ENCODE peak calls at places on chromosomes 1 and 21, in six cellular contexts. B is SK-N-SH, U is GM12878, H is HepG2, F is HCT116, S is H1. Q is an unnamed sample.

GRCh38 chr21:45138199-45139002 is 64.0 kb downstream of the ADARB1 start:
- DNase-seq in B (peak), F (peak), U (no peak), H (peak), S (peak), Q (peak)

GRCh38 chr1:109769335-109770078 is 5.8 kb upstream of the EPS8L3 start:
- DNase-seq in S (no peak), F (no peak), H (no peak), U (no peak), B (no peak), Q (no peak)

GRCh38 chr1:50620680-50621329 is 197.6 kb upstream of the DMRTA2 start:
- DNase-seq in B (no peak), U (no peak), F (peak), H (peak), S (peak), Q (peak)

GRCh38 chr1:228490120-228491078 is 3.2 kb downstream of the RNF187 start:
- DNase-seq in H (no peak), F (peak), U (no peak), B (no peak), S (no peak), Q (no peak)

GRCh38 chr1:36108314-36108713 is 16.7 kb downstream of the COL8A2 start:
- DNase-seq in H (no peak), S (no peak), F (no peak), B (no peak), U (no peak), Q (no peak)

GRCh38 chr1:103373991-103374390 is 151.5 kb upstream of the RNPC3 start:
- DNase-seq in U (no peak), H (no peak), S (no peak), F (no peak), B (no peak), Q (no peak)

GRCh38 chr1:35788139-35788538 is 18.4 kb upstream of the CLSPN start:
- DNase-seq in B (no peak), H (no peak), F (no peak), U (no peak), S (no peak), Q (no peak)

GRCh38 chr1:234281826-234282489 is 91.3 kb upstream of the COA6 start:
- DNase-seq in B (peak), F (no peak), H (no peak), S (no peak), U (no peak), Q (no peak)

GRCh38 chr1:33130297-33130696 is 49.3 kb downstream of the AZIN2 start:
- DNase-seq in U (no peak), S (no peak), B (no peak), H (no peak), F (no peak), Q (no peak)

GRCh38 chr1:10705953-10706352 is 90.5 kb downstream of the CASZ1 start:
- DNase-seq in U (no peak), S (no peak), H (no peak), B (no peak), F (no peak), Q (no peak)

GRCh38 chr1:40153073-40153770 is 8.0 kb upstream of the RLF start:
- DNase-seq in S (no peak), F (peak), B (peak), H (peak), U (peak), Q (peak)

GRCh38 chr1:230303822-230304221 is 122.3 kb downstream of the PGBD5 start:
- DNase-seq in F (no peak), B (no peak), S (no peak), H (no peak), U (no peak), Q (no peak)

GRCh38 chr1:107058245-107059032 is 2.0 kb downstream of the PRMT6 start:
- DNase-seq in H (no peak), S (no peak), F (no peak), U (no peak), B (no peak), Q (peak)

GRCh38 chr1:203969846-203970245 is 103.1 kb upstream of the SOX13 start:
- DNase-seq in F (no peak), H (no peak), S (no peak), U (no peak), B (no peak), Q (no peak)

GRCh38 chr1:185656663-185657062 is 77.5 kb upstream of the HMCN1 start:
- DNase-seq in H (peak), F (no peak), U (no peak), S (no peak), B (no peak), Q (no peak)

GRCh38 chr21:39367783-39368182 is 18.9 kb upstream of the HMGN1 start:
- DNase-seq in F (no peak), B (no peak), U (no peak), H (no peak), S (no peak), Q (no peak)
- TF ChIP-seq JUND in F (no peak), B (no peak), U (no peak), H (no peak), S (no peak), Q (no peak)

DNA sequence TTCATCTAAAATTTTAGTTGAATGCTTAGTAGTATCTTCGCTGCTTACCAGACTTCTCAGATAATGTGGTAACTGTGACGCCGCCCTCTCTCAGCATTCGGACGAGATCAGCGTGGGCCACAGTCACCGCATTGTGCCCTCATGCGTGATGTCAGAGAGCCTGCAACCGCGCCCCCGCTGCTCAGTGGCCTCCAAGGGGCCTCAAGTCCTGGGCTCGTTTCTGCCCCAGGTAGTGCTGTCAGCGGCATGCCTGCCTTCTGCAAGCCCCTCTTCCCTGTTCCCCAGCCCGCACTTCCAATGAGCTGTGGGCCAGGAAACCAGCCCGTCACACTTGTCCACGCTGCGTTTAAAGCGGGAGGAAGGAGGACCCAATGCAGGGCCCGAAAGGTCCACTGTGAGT is 61.6 kb upstream of the TRAPPC10 start:
- DNase-seq in H (no peak), F (no peak), U (no peak), B (no peak), S (no peak), Q (no peak)
- TF ChIP-seq JUND in H (no peak), F (no peak), U (no peak), B (no peak), S (no peak), Q (no peak)

GRCh38 chr21:16193758-16194606 is 464.2 kb downstream of the USP25 start:
- DNase-seq in F (no peak), U (no peak), S (peak), H (no peak), B (no peak), Q (peak)
- TF ChIP-seq JUND in F (no peak), U (no peak), S (no peak), H (no peak), B (no peak), Q (no peak)

DNA sequence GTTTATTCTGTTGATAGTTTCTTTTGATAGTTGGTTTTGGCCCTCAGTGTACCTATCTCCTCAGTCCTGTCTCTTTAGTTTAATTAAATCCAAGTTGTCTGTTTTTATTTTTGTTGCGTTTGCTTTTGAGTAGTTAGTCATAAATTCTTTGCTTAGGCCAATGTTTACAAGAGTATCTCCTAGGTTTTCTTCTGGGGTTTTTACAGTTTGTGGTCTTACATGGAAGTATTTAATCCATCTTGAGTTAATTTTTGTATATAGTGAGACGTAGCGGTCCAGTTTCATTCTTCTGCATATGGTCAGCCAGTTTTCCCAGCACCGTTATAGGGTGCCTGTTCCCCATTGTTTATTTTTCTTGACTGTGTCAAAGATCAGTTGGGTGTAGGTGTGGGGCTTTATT is 139.4 kb downstream of the POU2F1 start:
- DNase-seq in H (no peak), B (no peak), F (no peak), U (no peak), S (no peak), Q (no peak)
- TF ChIP-seq JUND in H (no peak), B (no peak), F (no peak), U (no peak), S (no peak), Q (no peak)

GRCh38 chr21:42973991-42974831 is at the start of gene PKNOX1:
- DNase-seq in F (peak), B (peak), S (peak), H (peak), U (peak), Q (peak)

GRCh38 chr21:42973309-42973990 is 912 bp upstream of the PKNOX1 start:
- DNase-seq in B (no peak), H (no peak), S (no peak), F (no peak), U (no peak), Q (no peak)

GRCh38 chr21:42971897-42972275 is 2.5 kb upstream of the PKNOX1 start:
- DNase-seq in S (no peak), H (peak), B (no peak), U (no peak), F (no peak), Q (no peak)

GRCh38 chr21:42975886-42976608 is 1.7 kb downstream of the PKNOX1 start:
- DNase-seq in S (no peak), U (no peak), F (no peak), B (no peak), H (no peak), Q (no peak)

DNA sequence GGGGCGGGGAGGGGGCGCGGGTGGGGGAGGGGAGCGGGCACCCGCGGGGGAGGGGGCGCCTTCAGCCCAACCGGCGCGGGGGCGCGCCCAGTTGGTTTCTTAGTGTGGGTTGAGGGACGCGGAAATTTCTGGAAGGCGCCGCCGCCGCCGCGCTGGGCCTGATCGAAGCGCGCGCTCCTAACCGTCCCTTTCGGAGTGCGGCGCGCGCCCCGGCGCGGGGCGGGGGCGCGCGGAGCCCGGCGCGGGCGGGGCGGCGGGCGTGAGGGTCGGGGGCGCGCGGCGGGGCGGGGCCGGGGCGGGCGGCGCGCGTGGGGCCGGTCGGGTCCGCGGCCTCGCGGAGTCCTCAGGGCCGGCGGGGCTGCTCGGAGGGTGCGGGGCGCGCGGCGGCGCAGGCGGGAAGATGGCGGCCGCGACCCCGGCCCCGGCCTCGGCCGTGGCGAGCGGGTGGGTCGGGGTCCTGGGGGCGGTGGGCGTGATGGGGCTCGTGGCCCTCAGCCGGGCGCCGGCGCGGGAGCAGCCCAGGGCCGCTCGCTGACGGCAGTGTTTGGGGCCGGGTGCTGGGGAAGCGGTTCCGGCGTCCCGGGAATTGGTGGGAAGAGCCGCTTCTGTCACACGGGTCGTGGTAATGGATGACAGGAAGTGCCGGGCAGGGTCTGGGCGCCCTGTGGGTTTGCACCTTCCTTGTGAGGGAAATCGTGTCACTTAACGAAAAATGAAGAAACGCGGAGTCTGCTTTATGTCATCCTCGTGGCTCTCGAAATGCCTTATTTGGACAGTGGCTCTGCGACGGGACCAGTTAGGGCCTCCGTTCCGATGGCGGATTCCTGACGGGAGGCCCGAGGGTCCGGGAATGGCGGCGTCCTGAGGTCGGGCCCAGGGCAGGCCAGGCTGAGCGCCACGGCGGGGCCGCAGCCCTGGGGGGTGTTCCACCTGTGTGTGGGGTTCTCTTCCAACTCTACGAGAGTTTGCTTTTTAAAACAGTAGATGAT is 764 bp downstream of the PKNOX1 start:
- DNase-seq in B (peak), F (no peak), S (no peak), U (no peak), H (peak), Q (peak)
- TF ChIP-seq JUND in B (no peak), F (no peak), S (no peak), U (no peak), H (no peak), Q (no peak)

DNA sequence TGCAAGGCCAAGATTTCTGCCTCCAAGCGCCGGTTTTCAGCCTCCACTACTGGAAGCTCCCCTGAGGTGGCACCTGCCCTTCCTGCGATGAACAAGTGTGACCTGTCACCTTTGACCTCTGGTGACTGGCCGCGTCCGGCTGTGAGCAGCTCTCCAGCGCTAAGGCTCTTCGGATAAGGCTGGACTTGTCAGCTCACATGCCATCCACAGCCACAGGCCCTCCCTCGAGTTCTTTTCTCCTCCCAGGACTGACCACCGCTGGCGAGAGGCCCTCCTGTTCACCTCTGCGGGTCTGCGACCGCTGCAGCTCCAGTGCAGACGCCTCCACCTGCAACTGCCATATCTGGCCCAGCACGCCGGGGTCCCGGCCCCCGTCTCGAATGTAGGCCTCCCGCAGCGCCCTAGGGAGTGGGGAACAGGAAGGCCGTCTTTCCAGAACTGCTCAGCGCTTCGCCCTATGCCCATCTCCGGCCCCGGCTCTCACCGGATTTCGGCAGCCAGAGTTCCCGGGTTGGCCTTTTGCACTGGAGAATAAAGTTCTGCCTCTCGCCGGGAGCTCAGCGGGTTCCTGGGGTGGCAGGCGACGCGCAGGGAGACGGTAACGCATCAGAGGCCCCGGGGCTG is 1.5 kb downstream of the CCDC17 start:
- DNase-seq in F (no peak), B (peak), S (no peak), U (no peak), H (no peak), Q (no peak)
- TF ChIP-seq JUND in F (no peak), B (no peak), S (no peak), U (no peak), H (no peak), Q (no peak)

DNA sequence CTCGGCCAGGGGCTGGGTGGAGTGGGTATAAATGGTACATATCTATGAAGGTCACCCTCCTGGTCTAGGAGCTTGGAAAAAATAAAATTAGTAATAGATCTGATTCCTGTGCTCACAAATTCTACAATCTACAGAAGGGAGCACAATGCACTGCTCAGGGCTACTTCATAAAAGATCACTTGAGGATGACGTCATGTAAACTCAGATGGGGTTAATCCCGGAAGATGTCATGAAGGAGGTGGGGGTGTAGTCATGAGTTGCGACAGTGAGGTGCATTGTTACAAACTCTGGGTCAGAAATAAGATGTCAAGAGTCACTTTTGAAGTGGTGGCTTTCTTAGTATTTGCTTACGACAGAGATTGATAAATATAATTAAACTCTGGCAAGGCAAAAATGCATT is 68.2 kb downstream of the LHX9 start:
- DNase-seq in H (no peak), S (no peak), U (no peak), F (no peak), B (no peak), Q (no peak)
- TF ChIP-seq JUND in H (no peak), S (no peak), U (no peak), F (no peak), B (no peak), Q (no peak)

GRCh38 chr1:223776075-223776814 is 63.9 kb downstream of the CAPN2 start:
- DNase-seq in S (no peak), F (peak), U (no peak), H (no peak), B (no peak), Q (peak)
- TF ChIP-seq JUND in S (no peak), F (peak), U (no peak), H (no peak), B (peak), Q (peak)

DNA sequence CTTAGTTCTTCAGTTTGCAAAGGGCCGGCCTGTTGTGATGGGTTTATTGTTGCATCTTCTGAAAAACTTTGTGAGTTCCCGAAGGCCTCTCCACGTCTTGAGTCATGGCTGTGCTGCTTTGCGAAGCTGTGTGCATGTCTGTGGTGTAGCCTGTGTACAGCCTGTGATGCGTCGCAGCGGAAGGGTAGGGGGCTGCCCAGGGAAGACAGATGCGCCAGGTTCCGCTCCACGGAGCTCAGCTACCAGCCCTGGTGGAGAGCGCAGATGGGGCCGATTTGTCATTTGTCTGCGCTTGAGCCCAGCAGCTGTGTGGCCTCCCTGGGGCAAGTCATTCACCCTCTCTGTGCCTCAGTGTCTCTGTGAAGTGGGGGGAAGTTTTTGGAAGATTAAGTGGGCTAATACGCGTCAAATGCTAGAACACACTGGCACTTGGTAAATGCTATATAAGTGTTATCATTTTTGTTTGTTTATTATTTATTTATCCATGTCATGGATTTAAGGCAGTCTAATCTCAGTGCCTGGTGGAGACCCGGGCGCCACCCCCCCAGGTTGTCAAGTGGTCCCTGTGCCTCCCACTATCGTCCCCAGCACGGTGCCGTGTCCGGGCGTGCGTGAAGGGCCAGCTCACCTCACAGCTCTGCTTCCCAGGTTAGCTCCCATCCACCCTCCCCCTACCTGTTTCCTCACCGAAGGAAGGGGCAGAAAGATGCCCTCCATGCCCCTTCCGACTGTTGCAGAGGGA is 8.4 kb downstream of the PDE9A start:
- DNase-seq in H (no peak), U (no peak), S (no peak), B (no peak), F (no peak), Q (no peak)
- TF ChIP-seq JUND in H (no peak), U (no peak), S (no peak), B (no peak), F (no peak), Q (no peak)

GRCh38 chr1:201781447-201781846 is 47.5 kb upstream of the IPO9 start:
- DNase-seq in B (no peak), H (no peak), S (no peak), U (no peak), F (no peak), Q (no peak)
- TF ChIP-seq JUND in B (no peak), H (no peak), S (no peak), U (no peak), F (no peak), Q (no peak)

Q was measured in T47D.